ENCODE peak calls at places on chromosomes 3 and 15, in four cellular contexts. Y, A, L and N are unnamed samples.

GRCh38 chr3:190863119-190863465 is 598 bp upstream of the GMNC start:
- DNase-seq in L (no peak), Y (no peak), A (no peak), N (no peak)

GRCh38 chr3:57951106-57951882 is 56.9 kb upstream of the FLNB start:
- DNase-seq in Y (peak; percentile 70), A (no peak), L (no peak), N (no peak)

GRCh38 chr3:48405343-48405881 is 24.5 kb downstream of the PLXNB1 start:
- DNase-seq in L (no peak), Y (no peak), A (no peak), N (no peak)

GRCh38 chr15:97875513-97876285 is 84.8 kb upstream of the ARRDC4 start:
- DNase-seq in Y (peak; percentile 63), L (no peak), A (no peak), N (peak; percentile 72)

GRCh38 chr3:9497821-9498565 is 55.6 kb downstream of the LHFPL4 start:
- DNase-seq in Y (no peak), A (no peak), L (no peak), N (no peak)

GRCh38 chr15:90354986-90355385 is 2.9 kb downstream of the ZNF774 start:
- DNase-seq in L (no peak), Y (no peak), A (no peak), N (no peak)

GRCh38 chr3:177249203-177249602 is 51.9 kb upstream of the TBL1XR1 start:
- DNase-seq in Y (no peak), A (no peak), L (no peak), N (no peak)

GRCh38 chr3:195150194-195151118 is 120.5 kb downstream of the XXYLT1 start:
- DNase-seq in A (peak; percentile 29), L (no peak), Y (peak; percentile 74), N (no peak)

GRCh38 chr3:115321396-115321795 is 174.3 kb upstream of the ZBTB20 start:
- DNase-seq in L (no peak), Y (no peak), A (no peak), N (no peak)

GRCh38 chr3:35659808-35660207 is 20.5 kb downstream of the ARPP21 start:
- DNase-seq in Y (no peak), A (no peak), L (no peak), N (peak; percentile 11)

GRCh38 chr3:69178838-69179739 is 56.7 kb upstream of the LMOD3 start:
- DNase-seq in Y (no peak), A (no peak), L (no peak), N (no peak)

GRCh38 chr3:198076722-198077308 is 116.8 kb downstream of the LMLN start:
- DNase-seq in A (no peak), L (no peak), Y (no peak), N (no peak)

GRCh38 chr3:173529062-173529711 is 131.6 kb downstream of the NLGN1 start:
- DNase-seq in A (peak; percentile 29), Y (peak; percentile 2), L (no peak), N (peak; percentile 44)

GRCh38 chr15:67783303-67783702 is 42.0 kb upstream of the SKOR1 start:
- DNase-seq in A (no peak), L (peak; percentile 87), Y (no peak), N (no peak)

GRCh38 chr3:142644502-142644901 is 48.3 kb downstream of the PLS1 start:
- DNase-seq in L (no peak), A (no peak), Y (no peak), N (no peak)

GRCh38 chr3:77149382-77149781 is 109.5 kb downstream of the ROBO2 start:
- DNase-seq in A (no peak), L (no peak), Y (no peak), N (no peak)

GRCh38 chr3:152656207-152657001 is 178.5 kb upstream of the P2RY1 start:
- DNase-seq in A (no peak), L (no peak), Y (peak; percentile 21), N (peak; percentile 11)

GRCh38 chr3:57544181-57545125 is at the start of gene DNAH12:
- DNase-seq in L (no peak), A (peak; percentile 78), Y (peak; percentile 27), N (peak; percentile 95)

GRCh38 chr15:65368300-65368617 is 9.5 kb downstream of the IGDCC3 start:
- DNase-seq in Y (no peak), L (no peak), A (peak; percentile 60), N (peak; percentile 69)

GRCh38 chr3:150252462-150252861 is 155.6 kb upstream of the TSC22D2 start:
- DNase-seq in Y (no peak), A (no peak), L (no peak), N (no peak)

GRCh38 chr15:81809543-81809942 is 236.3 kb downstream of the MEX3B start:
- DNase-seq in L (no peak), A (no peak), Y (no peak), N (peak; percentile 41)

GRCh38 chr3:52204337-52205073 is 6.5 kb downstream of the ALAS1 start:
- DNase-seq in A (no peak), Y (no peak), L (no peak), N (no peak)

GRCh38 chr15:79606831-79607355 is 174.8 kb downstream of the MINAR1 start:
- DNase-seq in Y (no peak), L (no peak), A (no peak), N (no peak)

GRCh38 chr3:174812172-174812862 is 46.8 kb upstream of the NAALADL2 start:
- DNase-seq in L (no peak), A (no peak), Y (no peak), N (no peak)

GRCh38 chr3:45665101-45665572 is 24.1 kb upstream of the SACM1L start:
- DNase-seq in L (peak; percentile 25), A (no peak), Y (peak; percentile 81), N (peak; percentile 50)

GRCh38 chr3:14346642-14347041 is 55.8 kb upstream of the SLC6A6 start:
- DNase-seq in Y (no peak), A (no peak), L (no peak), N (no peak)

GRCh38 chr3:174218011-174218410 is 641.1 kb upstream of the NAALADL2 start:
- DNase-seq in L (no peak), Y (no peak), A (no peak), N (no peak)

GRCh38 chr3:4426782-4427344 is 40.2 kb downstream of the SUMF1 start:
- DNase-seq in Y (peak; percentile 40), A (no peak), L (peak; percentile 91), N (no peak)

GRCh38 chr3:161859057-161859456 is 362.4 kb downstream of the OTOL1 start:
- DNase-seq in A (no peak), Y (no peak), L (no peak), N (no peak)

GRCh38 chr15:90818251-90819210 is 49.9 kb upstream of the FURIN start:
- DNase-seq in L (no peak), Y (no peak), A (no peak), N (peak; percentile 50)

GRCh38 chr15:36911322-36911944 is 188.9 kb downstream of the MEIS2 start:
- DNase-seq in A (no peak), L (no peak), Y (no peak), N (no peak)

DNA sequence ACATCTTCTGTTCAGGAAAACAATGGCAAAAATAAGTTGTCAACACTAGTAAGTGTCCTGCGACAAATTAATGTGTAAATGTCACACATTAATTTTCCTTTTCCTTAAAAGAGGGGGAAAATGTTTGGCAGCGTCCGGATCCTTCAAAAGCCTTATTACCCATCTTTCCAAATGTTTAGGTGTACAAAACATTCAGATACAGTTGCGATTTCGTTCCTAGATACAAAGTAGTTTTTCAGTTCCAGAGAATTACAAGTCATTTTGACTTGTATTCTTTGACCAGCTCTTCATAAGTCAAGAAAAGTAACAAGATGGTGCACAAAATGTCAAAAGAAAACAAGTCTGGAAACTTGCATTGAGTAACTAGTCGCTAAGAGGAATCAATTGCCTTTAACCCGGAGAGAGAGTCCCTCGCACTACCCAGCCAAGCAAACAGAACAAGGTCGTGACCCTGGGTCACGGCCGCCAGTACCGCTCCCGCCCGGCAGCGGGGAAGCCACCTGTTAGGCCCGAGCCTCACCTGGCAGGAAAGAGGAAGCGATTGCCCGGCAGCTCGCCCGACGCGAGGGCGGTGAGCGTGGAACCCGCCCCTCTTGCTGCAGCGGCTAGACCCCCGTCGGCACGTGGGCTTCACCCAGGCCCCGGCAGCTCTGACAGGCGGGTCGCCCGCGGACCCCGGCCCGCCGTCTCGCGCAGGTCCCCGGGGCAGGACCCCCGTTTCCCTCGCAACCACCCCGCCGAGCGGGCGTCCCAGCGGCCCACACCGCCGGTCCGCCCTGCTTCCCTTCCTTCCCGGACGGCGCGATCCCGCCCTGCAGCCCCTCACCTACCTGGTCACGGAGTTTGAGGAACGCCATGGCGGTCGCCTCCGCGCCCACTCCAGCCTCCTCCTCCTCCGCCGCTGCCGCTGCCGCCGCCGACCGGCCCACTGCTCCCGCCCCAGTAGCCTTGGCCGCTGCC is 61.0 kb upstream of the ANKRD28 start:
- DNase-seq in A (no peak), L (peak; percentile 26), Y (peak; percentile 66), N (peak; percentile 73)
- TF ChIP-seq ATF2 in A (no peak), L (peak; percentile 18), Y (peak; percentile 68), N (no peak)

GRCh38 chr15:47439870-47440155 is 277.5 kb upstream of the SEMA6D start:
- DNase-seq in A (no peak), L (no peak), Y (no peak), N (no peak)
- TF ChIP-seq ATF2 in A (no peak), L (no peak), Y (no peak), N (no peak)

GRCh38 chr15:62306851-62307504 is 141.9 kb upstream of the C2CD4B start:
- DNase-seq in L (no peak), A (no peak), Y (peak; percentile 60), N (peak; percentile 62)
- TF ChIP-seq ATF2 in L (no peak), A (no peak), Y (no peak), N (no peak)

GRCh38 chr15:32905481-32905880 is 187.7 kb downstream of the GREM1 start:
- DNase-seq in Y (no peak), L (no peak), A (no peak), N (no peak)
- TF ChIP-seq ATF2 in Y (no peak), L (no peak), A (no peak), N (no peak)